ENCODE peak calls at places on chromosomes 4 and X, in ten cellular contexts. W, R, A, P, X, S, Y, G, J and H are unnamed samples.

GRCh38 chr4:11480683-11481082 is 52.0 kb upstream of the HS3ST1 start:
- DNase-seq in S (no peak), P (no peak), J (no peak), Y (no peak), A (peak; percentile 65), R (peak; percentile 11), X (no peak), G (no peak), W (no peak), H (no peak)

GRCh38 chr4:45701616-45702015 is 422.2 kb downstream of the GABRG1 start:
- DNase-seq in X (no peak), R (no peak), A (no peak), J (no peak), P (no peak), S (no peak), Y (no peak), G (no peak), W (no peak), H (no peak)

GRCh38 chr4:12692815-12693214 is 791.3 kb downstream of the RAB28 start:
- DNase-seq in A (no peak), P (no peak), X (no peak), S (peak; percentile 38), R (no peak), J (no peak), Y (no peak), W (no peak), G (no peak), H (no peak)

GRCh38 chr4:110287130-110287529 is 88.7 kb upstream of the ELOVL6 start:
- DNase-seq in G (no peak), Y (no peak), A (peak; percentile 83), S (peak; percentile 94), P (no peak), W (no peak), J (no peak), R (peak; percentile 81), X (no peak), H (no peak)

GRCh38 chr4:142091085-142091513 is 454.7 kb downstream of the IL15 start:
- DNase-seq in X (no peak), W (no peak), G (no peak), Y (no peak), R (peak; percentile 97), S (peak; percentile 98), A (no peak), P (no peak), J (no peak), H (no peak)

GRCh38 chrX:363621-364375 is 22.9 kb downstream of the PPP2R3B start:
- DNase-seq in S (no peak), A (no peak), J (no peak), G (no peak), W (no peak), R (no peak), X (peak; percentile 19), P (no peak), Y (no peak), H (peak; percentile 69)

GRCh38 chr4:7052313-7052712 is 9.1 kb downstream of the TADA2B start:
- DNase-seq in S (no peak), J (no peak), A (no peak), P (no peak), G (no peak), R (no peak), Y (no peak), W (no peak), X (peak; percentile 22), H (peak; percentile 7)

GRCh38 chr4:125739760-125740159 is 425.0 kb downstream of the FAT4 start:
- DNase-seq in Y (no peak), R (peak; percentile 38), P (no peak), S (no peak), J (no peak), G (no peak), A (no peak), X (no peak), W (no peak), H (no peak)

GRCh38 chr4:92599044-92599443 is 295.3 kb downstream of the GRID2 start:
- DNase-seq in X (no peak), A (no peak), Y (no peak), S (no peak), P (no peak), G (no peak), W (no peak), R (no peak), J (no peak), H (no peak)

GRCh38 chr4:39655866-39656265 is 17.2 kb upstream of the SMIM14 start:
- DNase-seq in X (no peak), P (no peak), S (peak; percentile 38), Y (no peak), J (no peak), W (no peak), G (no peak), R (peak; percentile 10), A (no peak), H (no peak)

GRCh38 chr4:127211377-127212268 is 421.1 kb upstream of the INTU start:
- DNase-seq in A (no peak), S (no peak), J (no peak), Y (no peak), W (no peak), G (no peak), X (no peak), R (no peak), P (no peak), H (no peak)

GRCh38 chr4:151417766-151418376 is 8.9 kb downstream of the FHIP1A start:
- DNase-seq in Y (no peak), P (no peak), X (no peak), A (no peak), J (no peak), W (peak; percentile 38), S (peak; percentile 31), G (no peak), R (no peak), H (no peak)

GRCh38 chr4:17468638-17469221 is 43.2 kb downstream of the QDPR start:
- DNase-seq in X (peak; percentile 36), J (no peak), P (no peak), R (peak; percentile 44), A (peak; percentile 15), W (peak; percentile 24), G (peak; percentile 15), S (peak; percentile 78), Y (no peak), H (no peak)

GRCh38 chr4:1041936-1042330 is 30.5 kb downstream of the FGFRL1 start:
- DNase-seq in P (no peak), J (no peak), Y (no peak), A (no peak), R (no peak), G (no peak), X (peak; percentile 43), S (no peak), W (no peak), H (peak; percentile 45)

GRCh38 chr4:87974856-87975462 is 555 bp upstream of the SPP1 start:
- DNase-seq in G (no peak), S (no peak), J (no peak), R (peak; percentile 4), W (peak; percentile 89), Y (no peak), X (no peak), A (no peak), P (no peak), H (no peak)
- H3K4me3 ChIP-seq in G (no peak overlapping the region), S (no peak overlapping the region), J (no peak overlapping the region), R (no peak overlapping the region), W (no peak overlapping the region), Y (no peak overlapping the region), X (no peak overlapping the region), A (no peak overlapping the region), P (no peak overlapping the region), H (no peak overlapping the region)

DNA sequence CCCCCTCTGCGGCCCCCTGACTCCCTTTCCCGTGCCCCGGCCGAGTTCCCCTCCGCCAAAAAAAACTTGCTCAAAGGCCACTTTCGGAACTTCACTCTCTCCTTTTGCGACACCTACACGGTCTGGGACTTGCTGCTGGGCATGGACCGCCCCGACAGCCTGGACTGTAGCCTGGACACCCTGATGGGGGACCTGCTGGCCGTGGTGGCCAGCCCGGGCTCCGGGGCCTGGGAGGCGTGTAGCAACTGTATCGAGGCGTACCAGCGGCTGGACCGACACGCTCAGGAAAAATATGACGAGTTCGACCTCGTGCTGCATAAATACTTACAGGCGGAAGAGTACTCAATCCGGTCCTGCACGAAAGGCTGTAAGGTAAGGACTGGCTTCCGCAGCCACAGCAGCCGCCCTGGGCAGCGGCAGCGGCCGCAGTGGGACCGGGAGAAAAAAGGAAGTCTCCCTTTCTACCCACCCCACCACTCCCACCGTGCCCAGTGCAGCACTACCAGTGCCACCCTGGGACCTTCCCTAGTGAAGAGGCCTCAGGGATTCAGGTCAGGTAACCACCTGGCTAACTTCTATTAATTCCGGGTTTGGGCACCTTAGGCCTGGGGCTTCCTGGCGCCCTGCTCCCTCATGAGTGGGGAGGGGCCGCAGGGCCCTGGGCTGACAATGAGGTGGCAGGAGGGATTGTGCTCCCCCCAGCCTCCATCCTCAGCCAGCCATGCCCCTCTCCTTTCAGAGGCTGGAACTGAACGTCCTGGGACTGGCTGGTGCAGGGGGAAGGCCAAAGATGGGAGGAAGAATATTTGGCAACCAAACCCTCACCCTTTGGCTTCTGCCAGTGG is 1.9 kb downstream of the NALF2 start:
- DNase-seq in X (no peak), S (no peak), A (no peak), W (no peak), G (peak; percentile 40), P (no peak), J (no peak), Y (no peak), R (no peak), H (no peak)
- H3K27ac ChIP-seq in X (no peak overlapping the region), S (no peak overlapping the region), A (no peak overlapping the region), W (no peak overlapping the region), G (peak overlapping the region; percentile 66), P (no peak overlapping the region), J (no peak overlapping the region), Y (no peak overlapping the region), R (no peak overlapping the region), H (no peak overlapping the region)

GRCh38 chr4:102817613-102818268 is 9.6 kb downstream of the UBE2D3 start:
- DNase-seq in R (no peak), P (no peak), J (no peak), X (no peak), A (no peak), W (no peak), S (no peak), G (no peak), Y (no peak), H (no peak)
- H3K4me1 ChIP-seq in R (peaks cover 2% of the 10 kb centered on the region), P (peaks cover 68% of the 10 kb centered on the region), J (peaks cover 70% of the 10 kb centered on the region), X (peaks cover 9% of the 10 kb centered on the region), A (peaks cover 21% of the 10 kb centered on the region), W (peaks cover 55% of the 10 kb centered on the region), S (peaks cover 78% of the 10 kb centered on the region), G (peaks cover 43% of the 10 kb centered on the region), Y (peaks cover 100% of the 10 kb centered on the region), H (peaks cover 10% of the 10 kb centered on the region)

GRCh38 chr4:145487626-145488025 is 6.0 kb downstream of the SMAD1 start:
- DNase-seq in G (peak; percentile 87), P (no peak), J (no peak), W (no peak), X (no peak), A (peak; percentile 93), S (no peak), Y (no peak), R (no peak), H (no peak)
- H3K4me3 ChIP-seq in G (peak overlapping the region; percentile 88), P (no peak overlapping the region), J (no peak overlapping the region), W (no peak overlapping the region), X (no peak overlapping the region), A (peak overlapping the region; percentile 24), S (no peak overlapping the region), Y (no peak overlapping the region), R (no peak overlapping the region), H (no peak overlapping the region)

DNA sequence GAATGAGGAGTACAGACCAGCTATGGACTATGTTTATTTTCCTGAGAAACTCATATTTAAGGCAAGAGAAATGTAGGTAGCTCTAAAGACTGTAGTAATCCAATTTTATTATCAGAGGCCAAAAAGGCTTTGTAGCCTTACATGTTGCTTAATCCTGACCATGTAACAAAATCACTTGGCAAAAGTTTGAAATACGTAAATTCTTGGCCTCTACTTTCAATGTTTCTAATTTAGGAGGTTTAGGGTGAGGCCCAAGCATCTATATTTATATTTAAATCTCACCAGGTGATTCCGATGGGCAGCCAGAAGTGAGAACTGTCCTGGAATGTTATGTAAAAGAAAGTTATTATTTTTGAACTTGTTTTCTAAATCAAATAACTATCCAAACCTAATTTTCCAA is 289.7 kb downstream of the IL1RAPL1 start:
- DNase-seq in J (no peak), Y (no peak), P (no peak), X (no peak), W (no peak), R (no peak), S (no peak), G (no peak), A (no peak), H (no peak)
- H3K27ac ChIP-seq in J (no peak overlapping the region), Y (no peak overlapping the region), P (no peak overlapping the region), X (no peak overlapping the region), W (no peak overlapping the region), R (no peak overlapping the region), S (no peak overlapping the region), G (no peak overlapping the region), A (no peak overlapping the region), H (no peak overlapping the region)